ENCODE peak calls at places on chromosomes 6 and 20, in nine cellular contexts. K, S, Y, T, A, O, B, J and E are unnamed samples.

GRCh38 chr6:157996918-157997702 is 15.4 kb downstream of the SYNJ2 start:
- DNase-seq in A (no peak), B (no peak), S (no peak), J (no peak), T (no peak), Y (no peak), K (no peak), O (no peak), E (no peak)

GRCh38 chr6:123841067-123841896 is 37.6 kb downstream of the NKAIN2 start:
- DNase-seq in S (no peak), B (no peak), J (no peak), K (no peak), Y (no peak), T (no peak), A (no peak), O (no peak), E (peak)

GRCh38 chr20:17403496-17403895 is 127.7 kb downstream of the BFSP1 start:
- DNase-seq in J (no peak), A (no peak), S (no peak), Y (no peak), B (no peak), O (no peak), T (no peak), K (no peak), E (no peak)

GRCh38 chr6:17004269-17004668 is 97.6 kb upstream of the STMND1 start:
- DNase-seq in J (no peak), A (no peak), S (no peak), B (peak), O (peak), K (no peak), T (no peak), Y (no peak), E (no peak)

GRCh38 chr20:51650685-51651134 is 108.2 kb upstream of the NFATC2 start:
- DNase-seq in O (peak), B (peak), A (peak), Y (peak), S (no peak), K (peak), T (no peak), J (peak), E (no peak)

GRCh38 chr6:107153061-107153460 is 37.7 kb upstream of the BEND3 start:
- DNase-seq in Y (no peak), A (no peak), T (no peak), K (no peak), S (no peak), J (no peak), O (no peak), B (peak), E (no peak)

GRCh38 chr6:87742106-87742505 is 40.1 kb upstream of the AKIRIN2 start:
- DNase-seq in O (no peak), J (no peak), A (no peak), S (no peak), B (no peak), T (no peak), Y (no peak), K (no peak), E (no peak)

GRCh38 chr6:150251566-150252186 is 108.8 kb downstream of the PPP1R14C start:
- DNase-seq in A (no peak), K (no peak), S (no peak), O (no peak), T (no peak), Y (no peak), B (peak), J (no peak), E (no peak)

GRCh38 chr20:50754420-50754819 is 23.0 kb downstream of the PARD6B start:
- DNase-seq in B (no peak), S (no peak), O (no peak), T (no peak), Y (no peak), A (no peak), K (no peak), J (no peak), E (no peak)

GRCh38 chr6:121800047-121800446 is 364.6 kb downstream of the GJA1 start:
- DNase-seq in J (no peak), Y (no peak), B (peak), K (no peak), T (no peak), A (no peak), O (peak), S (no peak), E (no peak)

GRCh38 chr6:27139753-27140522 is 107.6 kb upstream of the PRSS16 start:
- DNase-seq in O (no peak), B (peak), J (peak), K (no peak), S (no peak), T (no peak), A (peak), Y (no peak), E (no peak)

GRCh38 chr6:116217069-116217468 is 36.8 kb downstream of the TSPYL4 start:
- DNase-seq in K (peak), J (no peak), S (no peak), T (no peak), A (peak), Y (no peak), O (peak), B (peak), E (no peak)

GRCh38 chr6:41734666-41735426 is 562 bp downstream of the TFEB start:
- DNase-seq in A (peak), Y (peak), S (no peak), B (peak), T (peak), O (peak), J (peak), K (peak), E (peak)

GRCh38 chr6:83226517-83226916 is 33.4 kb downstream of the RWDD2A start:
- DNase-seq in S (no peak), J (no peak), K (no peak), O (no peak), B (peak), Y (no peak), A (no peak), T (no peak), E (no peak)

GRCh38 chr20:17731233-17731632 is 31.5 kb downstream of the BANF2 start:
- DNase-seq in K (no peak), S (no peak), T (no peak), O (no peak), B (no peak), A (no peak), J (no peak), Y (no peak), E (no peak)

GRCh38 chr6:157397660-157398059 is 16.7 kb downstream of the ZDHHC14 start:
- DNase-seq in O (no peak), T (no peak), B (no peak), A (no peak), Y (no peak), J (no peak), K (no peak), S (no peak), E (no peak)

GRCh38 chr6:28981391-28981832 is 23.7 kb downstream of the ZNF311 start:
- DNase-seq in J (peak), A (peak), B (peak), S (no peak), Y (no peak), T (peak), K (peak), O (peak), E (no peak)

GRCh38 chr6:159074120-159074684 is 29.4 kb upstream of the TAGAP start:
- DNase-seq in K (peak), J (no peak), T (peak), O (peak), Y (no peak), A (peak), S (peak), B (peak), E (no peak)

GRCh38 chr6:353642-354614 is 37.6 kb upstream of the IRF4 start:
- DNase-seq in Y (no peak), B (no peak), K (no peak), T (no peak), S (no peak), O (no peak), J (no peak), A (no peak), E (no peak)

GRCh38 chr6:35096129-35096852 is 44.8 kb downstream of the TCP11 start:
- DNase-seq in O (peak), B (peak), J (no peak), S (peak), T (no peak), A (peak), Y (peak), K (peak), E (peak)

GRCh38 chr6:7730411-7730810 is 4.5 kb downstream of the BMP6 start:
- DNase-seq in B (peak), A (peak), T (no peak), Y (no peak), K (no peak), O (peak), J (no peak), S (no peak), E (no peak)

GRCh38 chr6:141105481-141105880 is 1027.2 kb upstream of the GJE1 start:
- DNase-seq in A (peak), S (peak), B (peak), O (peak), T (peak), K (no peak), Y (no peak), J (no peak), E (peak)

GRCh38 chr20:64091762-64092161 is 7.6 kb upstream of the LKAAEAR1 start:
- DNase-seq in S (no peak), Y (no peak), B (no peak), K (no peak), O (no peak), T (no peak), A (no peak), J (no peak), E (no peak)

GRCh38 chr6:16637635-16638034 is 123.6 kb downstream of the ATXN1 start:
- DNase-seq in A (no peak), T (no peak), Y (no peak), J (no peak), B (no peak), K (no peak), S (no peak), O (no peak), E (no peak)

GRCh38 chr6:43990275-43990626 is 137.0 kb downstream of the MRPL14 start:
- DNase-seq in T (no peak), Y (no peak), J (no peak), S (no peak), A (no peak), K (peak), O (peak), B (peak), E (no peak)

GRCh38 chr20:40535816-40536215 is 153.2 kb downstream of the MAFB start:
- DNase-seq in O (no peak), S (no peak), Y (no peak), J (no peak), B (no peak), T (no peak), A (peak), K (no peak), E (no peak)

GRCh38 chr6:145727817-145728388 is 7.4 kb downstream of the EPM2A start:
- DNase-seq in O (no peak), K (no peak), Y (no peak), J (peak), S (no peak), A (no peak), B (no peak), T (no peak), E (no peak)

GRCh38 chr6:31356946-31357466 is at the start of gene HLA-B:
- DNase-seq in T (no peak), O (peak), A (peak), S (peak), Y (peak), J (peak), B (peak), K (peak), E (peak)

GRCh38 chr20:853406-853996 is 20.0 kb downstream of the FAM110A start:
- DNase-seq in K (no peak), Y (no peak), T (no peak), J (no peak), A (no peak), B (no peak), O (no peak), S (no peak), E (no peak)

GRCh38 chr6:163603395-163603794 is 188.9 kb downstream of the QKI start:
- DNase-seq in J (no peak), Y (no peak), T (no peak), B (no peak), O (no peak), S (no peak), A (no peak), K (no peak), E (no peak)

GRCh38 chr6:142756215-142756630 is 188.8 kb downstream of the HIVEP2 start:
- DNase-seq in T (no peak), O (peak), S (no peak), B (peak), K (peak), A (peak), J (no peak), Y (no peak), E (peak)

GRCh38 chr6:36131517-36132220 is 1.4 kb downstream of the MAPK13 start:
- DNase-seq in T (no peak), J (no peak), O (peak), A (peak), K (peak), Y (peak), B (peak), S (no peak), E (no peak)

GRCh38 chr6:108562503-108562993 is 1.8 kb downstream of the FOXO3 start:
- DNase-seq in T (peak), S (no peak), K (peak), J (peak), A (peak), O (peak), B (peak), Y (no peak), E (no peak)

GRCh38 chr20:57089701-57090144 is 176.7 kb downstream of the BMP7 start:
- DNase-seq in S (no peak), Y (no peak), K (peak), T (peak), B (peak), J (peak), A (peak), O (peak), E (no peak)

GRCh38 chr6:9583946-9584345 is 830.9 kb downstream of the TFAP2A start:
- DNase-seq in S (no peak), O (no peak), K (no peak), J (no peak), B (no peak), A (no peak), Y (no peak), T (no peak), E (no peak)

GRCh38 chr20:57871237-57871632 is 161.4 kb upstream of the PMEPA1 start:
- DNase-seq in J (no peak), O (no peak), S (no peak), T (no peak), Y (no peak), A (no peak), K (no peak), B (no peak), E (no peak)

GRCh38 chr6:33521790-33522091 is 58.3 kb downstream of the BAK1 start:
- DNase-seq in A (no peak), O (no peak), B (no peak), S (no peak), T (no peak), K (no peak), J (no peak), Y (no peak), E (no peak)

GRCh38 chr20:60010689-60011417 is 52.6 kb downstream of the CDH26 start:
- DNase-seq in O (no peak), K (no peak), J (no peak), T (no peak), B (no peak), A (no peak), Y (no peak), S (no peak), E (no peak)

GRCh38 chr6:35173068-35174042 is 32.2 kb upstream of the TCP11 start:
- DNase-seq in O (peak), S (no peak), J (no peak), K (peak), B (no peak), T (no peak), A (no peak), Y (no peak), E (no peak)

GRCh38 chr6:169243661-169244060 is 10.0 kb downstream of the THBS2 start:
- DNase-seq in O (no peak), S (no peak), K (no peak), T (no peak), J (no peak), B (no peak), A (no peak), Y (no peak), E (no peak)

GRCh38 chr6:89599727-89600126 is 38.8 kb downstream of the LYRM2 start:
- DNase-seq in T (no peak), O (no peak), S (no peak), B (no peak), A (no peak), K (no peak), Y (no peak), J (no peak), E (no peak)

GRCh38 chr6:89596484-89596883 is 42.1 kb downstream of the LYRM2 start:
- DNase-seq in Y (no peak), O (no peak), K (no peak), A (no peak), J (no peak), B (no peak), T (no peak), S (no peak), E (no peak)

GRCh38 chr6:89596056-89596455 is 42.5 kb downstream of the LYRM2 start:
- DNase-seq in J (no peak), B (no peak), S (no peak), K (no peak), A (no peak), T (no peak), O (no peak), Y (no peak), E (no peak)

GRCh38 chr6:89597372-89597771 is 41.2 kb downstream of the LYRM2 start:
- DNase-seq in T (no peak), B (no peak), O (no peak), Y (no peak), S (no peak), A (no peak), J (no peak), K (no peak), E (no peak)

GRCh38 chr6:89597988-89598387 is 40.6 kb downstream of the LYRM2 start:
- DNase-seq in S (no peak), A (peak), T (no peak), Y (no peak), O (peak), B (no peak), K (peak), J (peak), E (peak)
- TF ChIP-seq CTCF in S (no peak), A (no peak), T (peak), Y (no peak), O (peak), B (no peak), K (peak), J (no peak), E (peak)

GRCh38 chr20:34109442-34109841 is 2.6 kb downstream of the EIF2S2 start:
- DNase-seq in K (no peak), S (no peak), T (no peak), J (no peak), B (no peak), Y (no peak), O (no peak), A (no peak), E (no peak)

GRCh38 chr20:34108616-34109174 is 3.3 kb downstream of the EIF2S2 start:
- DNase-seq in O (no peak), S (no peak), Y (no peak), J (no peak), K (no peak), B (no peak), T (no peak), A (no peak), E (no peak)

GRCh38 chr20:34111712-34112599 is at the start of gene EIF2S2:
- DNase-seq in J (peak), K (peak), S (peak), O (peak), T (peak), B (peak), Y (peak), A (peak), E (peak)

GRCh38 chr20:34111057-34111711 is 859 bp downstream of the EIF2S2 start:
- DNase-seq in Y (no peak), J (peak), T (no peak), K (peak), A (peak), S (peak), O (peak), B (peak), E (no peak)

GRCh38 chr20:34110025-34111013 is 1.7 kb downstream of the EIF2S2 start:
- DNase-seq in A (peak), S (no peak), B (peak), J (no peak), K (no peak), T (no peak), Y (no peak), O (peak), E (no peak)
- TF ChIP-seq CTCF in A (no peak), S (no peak), B (no peak), J (no peak), K (peak), T (no peak), Y (no peak), O (no peak), E (no peak)

GRCh38 chr6:3938715-3939376 is 89.7 kb downstream of the FAM50B start:
- DNase-seq in O (no peak), Y (no peak), A (no peak), B (no peak), K (no peak), J (no peak), S (no peak), T (no peak), E (no peak)

GRCh38 chr6:3940703-3941102 is 91.5 kb downstream of the FAM50B start:
- DNase-seq in O (no peak), T (no peak), A (no peak), J (no peak), Y (no peak), B (no peak), K (no peak), S (no peak), E (no peak)

GRCh38 chr6:3943373-3943772 is 94.2 kb downstream of the FAM50B start:
- DNase-seq in S (no peak), A (peak), J (no peak), K (no peak), O (peak), T (no peak), B (peak), Y (no peak), E (no peak)

GRCh38 chr6:3939964-3940363 is 90.8 kb downstream of the FAM50B start:
- DNase-seq in T (no peak), K (no peak), S (no peak), J (no peak), A (peak), Y (no peak), B (peak), O (peak), E (no peak)

GRCh38 chr6:3939559-3939958 is 90.4 kb downstream of the FAM50B start:
- DNase-seq in O (no peak), A (no peak), B (no peak), K (no peak), Y (no peak), S (no peak), T (no peak), J (no peak), E (no peak)
- TF ChIP-seq CTCF in O (no peak), A (no peak), B (no peak), K (no peak), Y (no peak), S (no peak), T (no peak), J (no peak), E (no peak)

GRCh38 chr20:62804021-62804631 is 509 bp upstream of the OGFR start:
- DNase-seq in J (no peak), O (no peak), T (no peak), K (no peak), A (no peak), B (no peak), S (no peak), Y (no peak), E (no peak)
- TF ChIP-seq CTCF in J (no peak), O (peak), T (peak), K (no peak), A (no peak), B (no peak), S (no peak), Y (peak), E (peak)